ENCODE peak calls at places on chromosome 6, in seven cellular contexts. One of them, this sample, is unnamed.

GRCh38 chr6:134531611-134532010 is 213.7 kb upstream of the SGK1 start:
- DNase-seq in CD8-positive, alpha-beta T cell: no peak
- DNase-seq in adrenal gland: no peak
- DNase-seq in H9: no peak
- DNase-seq in cardiac muscle cell: no peak
- DNase-seq in upper lobe of right lung: no peak
- DNase-seq in small intestine: no peak
- DNase-seq in this sample: no peak

GRCh38 chr6:135739288-135739687 is 112.2 kb upstream of the PDE7B start:
- DNase-seq in H9: no peak
- DNase-seq in cardiac muscle cell: peak; percentile 92
- DNase-seq in CD8-positive, alpha-beta T cell: no peak
- DNase-seq in upper lobe of right lung: no peak
- DNase-seq in small intestine: no peak
- DNase-seq in adrenal gland: no peak
- DNase-seq in this sample: no peak

GRCh38 chr6:154868143-154868594 is 126.9 kb upstream of the TIAM2 start:
- DNase-seq in cardiac muscle cell: peak; percentile 70
- DNase-seq in H9: no peak
- DNase-seq in small intestine: peak; percentile 72
- DNase-seq in adrenal gland: no peak
- DNase-seq in upper lobe of right lung: no peak
- DNase-seq in CD8-positive, alpha-beta T cell: no peak
- DNase-seq in this sample: no peak

GRCh38 chr6:1657116-1657776 is 47.5 kb downstream of the FOXC1 start:
- DNase-seq in CD8-positive, alpha-beta T cell: no peak
- DNase-seq in cardiac muscle cell: no peak
- DNase-seq in adrenal gland: no peak
- DNase-seq in upper lobe of right lung: no peak
- DNase-seq in H9: no peak
- DNase-seq in small intestine: no peak
- DNase-seq in this sample: no peak

GRCh38 chr6:137552809-137553208 is 58.6 kb upstream of the OLIG3 start:
- DNase-seq in small intestine: peak; percentile 25
- DNase-seq in H9: no peak
- DNase-seq in upper lobe of right lung: no peak
- DNase-seq in cardiac muscle cell: no peak
- DNase-seq in adrenal gland: no peak
- DNase-seq in CD8-positive, alpha-beta T cell: no peak
- DNase-seq in this sample: no peak

GRCh38 chr6:134314236-134314821 is 3.6 kb downstream of the SGK1 start:
- DNase-seq in CD8-positive, alpha-beta T cell: no peak
- DNase-seq in adrenal gland: no peak
- DNase-seq in small intestine: no peak
- DNase-seq in cardiac muscle cell: no peak
- DNase-seq in upper lobe of right lung: no peak
- DNase-seq in H9: no peak
- DNase-seq in this sample: no peak

GRCh38 chr6:33689879-33690278 is 21.6 kb downstream of the UQCC2 start:
- DNase-seq in small intestine: no peak
- DNase-seq in H9: no peak
- DNase-seq in CD8-positive, alpha-beta T cell: no peak
- DNase-seq in adrenal gland: no peak
- DNase-seq in cardiac muscle cell: no peak
- DNase-seq in upper lobe of right lung: no peak
- DNase-seq in this sample: no peak

GRCh38 chr6:148747145-148747492 is 289 bp downstream of the UST start:
- DNase-seq in cardiac muscle cell: peak; percentile 72
- DNase-seq in CD8-positive, alpha-beta T cell: no peak
- DNase-seq in H9: no peak
- DNase-seq in small intestine: no peak
- DNase-seq in adrenal gland: peak; percentile 70
- DNase-seq in upper lobe of right lung: peak; percentile 82
- DNase-seq in this sample: peak; percentile 89

GRCh38 chr6:45644720-45645119 is 267.0 kb upstream of the SUPT3H start:
- DNase-seq in CD8-positive, alpha-beta T cell: no peak
- DNase-seq in adrenal gland: no peak
- DNase-seq in H9: no peak
- DNase-seq in cardiac muscle cell: no peak
- DNase-seq in small intestine: no peak
- DNase-seq in upper lobe of right lung: no peak
- DNase-seq in this sample: no peak

GRCh38 chr6:53148684-53149083 is at the start of gene GCM1:
- DNase-seq in H9: no peak
- DNase-seq in cardiac muscle cell: no peak
- DNase-seq in upper lobe of right lung: no peak
- DNase-seq in adrenal gland: no peak
- DNase-seq in small intestine: peak; percentile 89
- DNase-seq in CD8-positive, alpha-beta T cell: no peak
- DNase-seq in this sample: no peak

GRCh38 chr6:95572098-95572497 is 5.2 kb upstream of the MANEA start:
- DNase-seq in small intestine: no peak
- DNase-seq in upper lobe of right lung: no peak
- DNase-seq in cardiac muscle cell: no peak
- DNase-seq in CD8-positive, alpha-beta T cell: no peak
- DNase-seq in adrenal gland: no peak
- DNase-seq in H9: no peak
- DNase-seq in this sample: no peak

GRCh38 chr6:158686311-158686710 is 36.5 kb downstream of the SYTL3 start:
- DNase-seq in cardiac muscle cell: no peak
- DNase-seq in upper lobe of right lung: no peak
- DNase-seq in CD8-positive, alpha-beta T cell: no peak
- DNase-seq in small intestine: no peak
- DNase-seq in adrenal gland: no peak
- DNase-seq in H9: peak; percentile 45
- DNase-seq in this sample: no peak

GRCh38 chr6:15234068-15234758 is 11.7 kb upstream of the JARID2 start:
- DNase-seq in CD8-positive, alpha-beta T cell: no peak
- DNase-seq in H9: no peak
- DNase-seq in small intestine: no peak
- DNase-seq in cardiac muscle cell: no peak
- DNase-seq in adrenal gland: no peak
- DNase-seq in upper lobe of right lung: no peak
- DNase-seq in this sample: no peak

GRCh38 chr6:7034055-7034454 is 73.7 kb upstream of the RREB1 start:
- DNase-seq in small intestine: no peak
- DNase-seq in adrenal gland: no peak
- DNase-seq in CD8-positive, alpha-beta T cell: no peak
- DNase-seq in cardiac muscle cell: no peak
- DNase-seq in upper lobe of right lung: no peak
- DNase-seq in H9: no peak
- DNase-seq in this sample: no peak

GRCh38 chr6:50862172-50862571 is 43.5 kb downstream of the TFAP2B start:
- DNase-seq in CD8-positive, alpha-beta T cell: no peak
- DNase-seq in small intestine: no peak
- DNase-seq in adrenal gland: no peak
- DNase-seq in cardiac muscle cell: no peak
- DNase-seq in upper lobe of right lung: no peak
- DNase-seq in H9: no peak
- DNase-seq in this sample: no peak

GRCh38 chr6:154298297-154298696 is 58.3 kb downstream of the IPCEF1 start:
- DNase-seq in cardiac muscle cell: peak; percentile 41
- DNase-seq in CD8-positive, alpha-beta T cell: no peak
- DNase-seq in upper lobe of right lung: no peak
- DNase-seq in adrenal gland: no peak
- DNase-seq in H9: no peak
- DNase-seq in small intestine: peak; percentile 71
- DNase-seq in this sample: no peak

GRCh38 chr6:24193364-24193763 is 67.3 kb downstream of the NRSN1 start:
- DNase-seq in CD8-positive, alpha-beta T cell: no peak
- DNase-seq in cardiac muscle cell: no peak
- DNase-seq in small intestine: no peak
- DNase-seq in H9: no peak
- DNase-seq in upper lobe of right lung: no peak
- DNase-seq in adrenal gland: no peak
- DNase-seq in this sample: no peak

GRCh38 chr6:52541135-52541534 is 35.7 kb downstream of the TRAM2 start:
- DNase-seq in cardiac muscle cell: no peak
- DNase-seq in small intestine: no peak
- DNase-seq in upper lobe of right lung: no peak
- DNase-seq in H9: no peak
- DNase-seq in CD8-positive, alpha-beta T cell: no peak
- DNase-seq in adrenal gland: no peak
- DNase-seq in this sample: no peak

GRCh38 chr6:126831461-126831860 is 287.0 kb upstream of the RSPO3 start:
- DNase-seq in small intestine: no peak
- DNase-seq in H9: no peak
- DNase-seq in CD8-positive, alpha-beta T cell: no peak
- DNase-seq in cardiac muscle cell: no peak
- DNase-seq in adrenal gland: no peak
- DNase-seq in upper lobe of right lung: no peak
- DNase-seq in this sample: no peak

GRCh38 chr6:119620846-119621570 is 271.4 kb upstream of the MAN1A1 start:
- DNase-seq in small intestine: no peak
- DNase-seq in upper lobe of right lung: no peak
- DNase-seq in CD8-positive, alpha-beta T cell: no peak
- DNase-seq in adrenal gland: peak; percentile 23
- DNase-seq in H9: no peak
- DNase-seq in cardiac muscle cell: peak; percentile 81
- DNase-seq in this sample: no peak

GRCh38 chr6:139536751-139537617 is 162.5 kb upstream of the CITED2 start:
- DNase-seq in H9: no peak
- DNase-seq in adrenal gland: no peak
- DNase-seq in small intestine: peak; percentile 69
- DNase-seq in CD8-positive, alpha-beta T cell: no peak
- DNase-seq in cardiac muscle cell: no peak
- DNase-seq in upper lobe of right lung: no peak
- DNase-seq in this sample: no peak

GRCh38 chr6:39885691-39886090 is 48.6 kb downstream of the MOCS1 start:
- DNase-seq in adrenal gland: no peak
- DNase-seq in CD8-positive, alpha-beta T cell: no peak
- DNase-seq in cardiac muscle cell: no peak
- DNase-seq in upper lobe of right lung: no peak
- DNase-seq in small intestine: no peak
- DNase-seq in H9: no peak
- DNase-seq in this sample: no peak
- H3K4me1 ChIP-seq in adrenal gland: no peaks in the 10 kb centered on the region
- H3K4me1 ChIP-seq in CD8-positive, alpha-beta T cell: no peaks in the 10 kb centered on the region
- H3K4me1 ChIP-seq in cardiac muscle cell: peaks cover 7% of the 10 kb centered on the region
- H3K4me1 ChIP-seq in upper lobe of right lung: peaks cover 23% of the 10 kb centered on the region
- H3K4me1 ChIP-seq in small intestine: no peaks in the 10 kb centered on the region
- H3K4me1 ChIP-seq in H9: no peaks in the 10 kb centered on the region
- H3K4me1 ChIP-seq in this sample: peaks cover 3% of the 10 kb centered on the region

GRCh38 chr6:43516697-43517502 is at the start of the genes POLR1C and YIPF3:
- DNase-seq in H9: peak; percentile 97
- DNase-seq in cardiac muscle cell: peak; percentile 98
- DNase-seq in CD8-positive, alpha-beta T cell: peak; percentile 94
- DNase-seq in adrenal gland: peak; percentile 98
- DNase-seq in upper lobe of right lung: peak; percentile 97
- DNase-seq in small intestine: peak; percentile 98
- DNase-seq in this sample: peak; percentile 98

GRCh38 chr6:43515808-43516207 is 918 bp downstream of the YIPF3 start:
- DNase-seq in cardiac muscle cell: no peak
- DNase-seq in CD8-positive, alpha-beta T cell: no peak
- DNase-seq in adrenal gland: no peak
- DNase-seq in H9: no peak
- DNase-seq in upper lobe of right lung: no peak
- DNase-seq in small intestine: no peak
- DNase-seq in this sample: no peak

GRCh38 chr6:43520097-43520496 is 3.2 kb downstream of the POLR1C start:
- DNase-seq in adrenal gland: no peak
- DNase-seq in cardiac muscle cell: no peak
- DNase-seq in upper lobe of right lung: no peak
- DNase-seq in CD8-positive, alpha-beta T cell: no peak
- DNase-seq in H9: no peak
- DNase-seq in small intestine: no peak
- DNase-seq in this sample: no peak

GRCh38 chr6:43516367-43516696 is 394 bp downstream of the YIPF3 start:
- DNase-seq in adrenal gland: no peak
- DNase-seq in upper lobe of right lung: no peak
- DNase-seq in H9: no peak
- DNase-seq in small intestine: no peak
- DNase-seq in cardiac muscle cell: no peak
- DNase-seq in CD8-positive, alpha-beta T cell: no peak
- DNase-seq in this sample: no peak

GRCh38 chr6:43517503-43518357 is 841 bp downstream of the POLR1C start:
- DNase-seq in H9: no peak
- DNase-seq in adrenal gland: no peak
- DNase-seq in CD8-positive, alpha-beta T cell: no peak
- DNase-seq in cardiac muscle cell: peak; percentile 12
- DNase-seq in upper lobe of right lung: no peak
- DNase-seq in small intestine: no peak
- DNase-seq in this sample: no peak
- H3K27ac ChIP-seq in H9: no peak overlapping the region
- H3K27ac ChIP-seq in adrenal gland: no peak overlapping the region
- H3K27ac ChIP-seq in CD8-positive, alpha-beta T cell: peak overlapping the region; percentile 83
- H3K27ac ChIP-seq in cardiac muscle cell: peak overlapping the region; percentile 36
- H3K27ac ChIP-seq in upper lobe of right lung: peak overlapping the region; percentile 85
- H3K27ac ChIP-seq in small intestine: no peak overlapping the region
- H3K27ac ChIP-seq in this sample: no peak overlapping the region

DNA sequence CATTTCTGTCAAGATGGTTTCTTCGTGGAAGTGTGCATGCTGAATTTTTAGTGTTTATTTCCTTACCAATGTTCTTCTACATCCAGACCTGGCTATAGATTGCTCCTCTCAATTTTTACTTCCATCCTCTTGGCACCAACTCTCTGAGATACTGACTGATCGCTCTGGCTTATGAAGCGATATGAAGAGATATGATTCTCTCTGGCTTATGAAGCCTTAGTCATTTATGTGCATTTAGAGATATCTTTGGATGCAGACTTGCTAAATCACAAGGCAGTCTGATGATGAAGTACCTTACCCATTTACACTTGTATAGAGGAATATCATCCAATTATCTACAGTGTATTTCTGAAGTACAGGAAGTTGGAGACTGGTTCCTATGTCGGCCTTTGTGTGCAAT is 295.4 kb upstream of the STXBP5 start:
- DNase-seq in small intestine: no peak
- DNase-seq in H9: no peak
- DNase-seq in cardiac muscle cell: no peak
- DNase-seq in adrenal gland: no peak
- DNase-seq in CD8-positive, alpha-beta T cell: no peak
- DNase-seq in upper lobe of right lung: no peak
- DNase-seq in this sample: no peak
- H3K4me1 ChIP-seq in small intestine: no peaks in the 10 kb centered on the region
- H3K4me1 ChIP-seq in H9: peaks cover 3% of the 10 kb centered on the region
- H3K4me1 ChIP-seq in cardiac muscle cell: no peaks in the 10 kb centered on the region
- H3K4me1 ChIP-seq in adrenal gland: peaks cover 25% of the 10 kb centered on the region
- H3K4me1 ChIP-seq in CD8-positive, alpha-beta T cell: no peaks in the 10 kb centered on the region
- H3K4me1 ChIP-seq in upper lobe of right lung: peaks cover 3% of the 10 kb centered on the region
- H3K4me1 ChIP-seq in this sample: peaks cover 2% of the 10 kb centered on the region

GRCh38 chr6:5087389-5087788 is 2.2 kb downstream of the PPP1R3G start:
- DNase-seq in CD8-positive, alpha-beta T cell: no peak
- DNase-seq in adrenal gland: peak; percentile 50
- DNase-seq in small intestine: no peak
- DNase-seq in H9: peak; percentile 53
- DNase-seq in upper lobe of right lung: peak; percentile 71
- DNase-seq in cardiac muscle cell: no peak
- DNase-seq in this sample: peak; percentile 82

GRCh38 chr6:5090603-5091002 is 5.5 kb downstream of the PPP1R3G start:
- DNase-seq in adrenal gland: no peak
- DNase-seq in H9: no peak
- DNase-seq in cardiac muscle cell: no peak
- DNase-seq in small intestine: no peak
- DNase-seq in CD8-positive, alpha-beta T cell: no peak
- DNase-seq in upper lobe of right lung: no peak
- DNase-seq in this sample: no peak

GRCh38 chr6:5086294-5086890 is 1.3 kb downstream of the PPP1R3G start:
- DNase-seq in small intestine: no peak
- DNase-seq in CD8-positive, alpha-beta T cell: no peak
- DNase-seq in adrenal gland: no peak
- DNase-seq in cardiac muscle cell: peak; percentile 16
- DNase-seq in upper lobe of right lung: no peak
- DNase-seq in H9: peak; percentile 59
- DNase-seq in this sample: no peak

GRCh38 chr6:5089821-5090449 is 4.8 kb downstream of the PPP1R3G start:
- DNase-seq in upper lobe of right lung: no peak
- DNase-seq in H9: no peak
- DNase-seq in small intestine: no peak
- DNase-seq in CD8-positive, alpha-beta T cell: no peak
- DNase-seq in cardiac muscle cell: no peak
- DNase-seq in adrenal gland: no peak
- DNase-seq in this sample: no peak

GRCh38 chr6:5088780-5089179 is 3.6 kb downstream of the PPP1R3G start:
- DNase-seq in small intestine: no peak
- DNase-seq in upper lobe of right lung: no peak
- DNase-seq in adrenal gland: no peak
- DNase-seq in H9: no peak
- DNase-seq in CD8-positive, alpha-beta T cell: no peak
- DNase-seq in cardiac muscle cell: no peak
- DNase-seq in this sample: no peak
- H3K27ac ChIP-seq in small intestine: no peak overlapping the region
- H3K27ac ChIP-seq in upper lobe of right lung: no peak overlapping the region
- H3K27ac ChIP-seq in adrenal gland: no peak overlapping the region
- H3K27ac ChIP-seq in H9: no peak overlapping the region
- H3K27ac ChIP-seq in CD8-positive, alpha-beta T cell: no peak overlapping the region
- H3K27ac ChIP-seq in cardiac muscle cell: no peak overlapping the region
- H3K27ac ChIP-seq in this sample: no peak overlapping the region

This sample was measured in aorta.